ENCODE peak calls at places on chromosomes 16 and 17, in four cellular contexts. Q is neural crest cell, U is GM12864, S is AG09309. D is an unnamed sample.

GRCh38 chr16:66975302-66975893 is 13.0 kb upstream of the CES4A start:
- DNase-seq in Q (no peak), U (no peak), S (no peak), D (no peak)

GRCh38 chr16:56912746-56913703 is 18.9 kb upstream of the HERPUD1 start:
- DNase-seq in Q (no peak), U (no peak), S (peak; percentile 76), D (no peak)

GRCh38 chr16:3846595-3847091 is 33.9 kb downstream of the CREBBP start:
- DNase-seq in Q (no peak), U (no peak), S (no peak), D (no peak)

GRCh38 chr16:23974223-23974622 is 138.4 kb downstream of the PRKCB start:
- DNase-seq in Q (peak; percentile 23), U (no peak), S (no peak), D (peak; percentile 67)

GRCh38 chr16:35131429-35131828 is 1672.0 kb downstream of the TP53TG3F start:
- DNase-seq in Q (no peak), U (no peak), S (no peak), D (no peak)

GRCh38 chr17:29433551-29433950 is 43.4 kb downstream of the TAOK1 start:
- DNase-seq in Q (no peak), U (no peak), S (no peak), D (peak; percentile 5)

GRCh38 chr17:75344664-75345063 is 55.4 kb upstream of the SLC25A19 start:
- DNase-seq in Q (no peak), U (no peak), S (no peak), D (no peak)

GRCh38 chr17:49972486-49973270 is 3.7 kb downstream of the DLX4 start:
- DNase-seq in Q (no peak), U (no peak), S (no peak), D (peak; percentile 37)

GRCh38 chr16:80986557-80986956 is 20.1 kb downstream of the CMC2 start:
- DNase-seq in Q (no peak), U (no peak), S (no peak), D (no peak)

GRCh38 chr17:83196088-83196765 is 116.8 kb downstream of the METRNL start:
- DNase-seq in Q (no peak), U (no peak), S (peak; percentile 70), D (no peak)

GRCh38 chr16:89983550-89983949 is 35.0 kb downstream of the DEF8 start:
- DNase-seq in Q (no peak), U (no peak), S (no peak), D (no peak)

GRCh38 chr16:82440336-82440735 is 186.4 kb upstream of the CDH13 start:
- DNase-seq in Q (no peak), U (no peak), S (no peak), D (no peak)
- TF ChIP-seq CTCF in Q (no peak), U (no peak), S (no peak), D (no peak)

DNA sequence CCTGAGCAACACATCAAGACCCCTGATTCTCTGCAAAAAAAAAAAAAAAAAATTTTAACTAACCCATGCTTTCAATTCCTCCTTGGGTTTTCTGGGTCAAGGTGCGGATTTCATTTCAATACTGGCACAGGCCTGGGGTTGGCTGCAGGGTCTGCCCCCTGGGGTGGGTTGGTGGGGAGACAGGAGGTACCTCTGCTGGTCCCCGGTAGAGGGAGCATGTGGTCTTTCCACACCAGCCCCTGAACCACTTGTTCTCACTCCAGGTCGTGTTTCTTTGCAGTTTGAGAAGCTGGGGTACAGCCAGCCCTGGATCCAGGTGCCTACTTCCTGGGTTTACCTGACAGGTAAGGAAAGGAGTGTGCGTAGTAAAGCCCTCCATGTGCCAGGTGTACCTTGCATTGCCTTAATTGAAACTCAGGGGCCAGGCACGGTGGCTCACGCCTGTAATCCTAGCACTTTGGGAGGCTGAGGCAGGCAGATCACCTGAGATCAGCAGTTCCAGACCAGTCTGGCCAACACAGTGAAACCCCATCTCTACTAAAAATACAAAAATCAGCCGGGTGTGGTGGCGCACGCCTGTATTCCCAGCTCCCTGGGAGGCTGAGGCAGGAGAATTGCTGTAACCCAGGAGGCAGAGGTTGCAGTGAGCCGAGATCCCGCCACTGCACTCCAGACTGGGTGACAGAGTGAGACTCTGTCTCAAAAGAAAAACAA is 21.8 kb downstream of the SDR42E2 start:
- DNase-seq in Q (no peak), U (no peak), S (no peak), D (peak; percentile 25)
- TF ChIP-seq CTCF in Q (no peak), U (peak; percentile 68), S (peak; percentile 33), D (peak; percentile 31)

GRCh38 chr17:2399572-2400473 is 1.0 kb downstream of the MNT start:
- DNase-seq in Q (peak; percentile 81), U (peak; percentile 64), S (peak; percentile 88), D (peak; percentile 95)
- TF ChIP-seq CTCF in Q (no peak), U (no peak), S (no peak), D (no peak)

GRCh38 chr16:57945740-57946138 is 25.2 kb downstream of the CNGB1 start:
- DNase-seq in Q (no peak), U (no peak), S (no peak), D (no peak)
- TF ChIP-seq CTCF in Q (no peak), U (no peak), S (no peak), D (no peak)

GRCh38 chr16:77722315-77723107 is at the start of gene NUDT7:
- DNase-seq in Q (peak; percentile 99), U (peak; percentile 76), S (peak; percentile 82), D (peak; percentile 100)
- TF ChIP-seq CTCF in Q (no peak), U (peak; percentile 43), S (peak; percentile 11), D (no peak)

GRCh38 chr17:70608193-70608592 is 438.9 kb downstream of the KCNJ2 start:
- DNase-seq in Q (no peak), U (no peak), S (no peak), D (no peak)

GRCh38 chr17:70609566-70609965 is 440.2 kb downstream of the KCNJ2 start:
- DNase-seq in Q (no peak), U (no peak), S (no peak), D (no peak)

GRCh38 chr17:70603226-70603625 is 433.9 kb downstream of the KCNJ2 start:
- DNase-seq in Q (no peak), U (no peak), S (no peak), D (no peak)

GRCh38 chr17:70608957-70609356 is 439.6 kb downstream of the KCNJ2 start:
- DNase-seq in Q (no peak), U (no peak), S (no peak), D (no peak)

DNA sequence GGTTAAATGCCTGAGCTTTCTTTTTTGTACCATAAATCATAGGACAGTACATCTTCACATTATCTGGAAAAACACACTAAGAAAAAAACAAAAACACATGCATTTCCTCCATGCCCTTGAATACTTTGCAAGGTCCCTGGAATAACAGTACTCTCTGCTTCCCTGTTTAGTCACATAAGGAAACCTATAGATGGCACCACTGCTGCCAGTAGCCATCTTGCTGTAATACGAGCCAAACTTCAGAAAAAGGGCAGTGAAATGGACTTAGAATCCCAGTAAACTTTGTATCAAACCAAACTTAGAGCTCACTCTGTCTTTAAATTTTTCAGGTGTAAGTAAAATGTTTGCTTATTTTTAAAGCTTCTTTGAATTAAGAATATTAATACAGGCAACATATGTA is 435.5 kb downstream of the KCNJ2 start:
- DNase-seq in Q (no peak), U (no peak), S (no peak), D (no peak)
- TF ChIP-seq CTCF in Q (no peak), U (no peak), S (no peak), D (no peak)

D was measured in nephron progenitor cell.